ENCODE peak calls at places on chromosomes 4 and X, in four cellular contexts. S, G, W and Y are unnamed samples. For H3K4me1, the result is how much of the 10 kb centered on the place peaks cover.

GRCh38 chrX:55908685-55909212 is 191.2 kb downstream of the RRAGB start:
- DNase-seq in S (no peak), G (peak), W (no peak), Y (no peak)

GRCh38 chr4:74056858-74057562 is 18.5 kb upstream of the CXCL3 start:
- DNase-seq in S (no peak), G (peak), W (no peak), Y (no peak)

GRCh38 chr4:37561803-37562207 is 124.4 kb downstream of the RELL1 start:
- DNase-seq in S (no peak), G (peak), W (no peak), Y (no peak)

GRCh38 chrX:153970398-153971123 is 1.1 kb downstream of the HCFC1 start:
- DNase-seq in S (peak), G (peak), W (no peak), Y (no peak)

GRCh38 chrX:123202523-123202922 is 18.4 kb downstream of the GRIA3 start:
- DNase-seq in S (no peak), G (no peak), W (no peak), Y (no peak)

GRCh38 chrX:131910565-131910964 is 112.5 kb upstream of the STK26 start:
- DNase-seq in S (no peak), G (no peak), W (no peak), Y (no peak)

GRCh38 chr4:12679217-12679616 is 804.9 kb downstream of the RAB28 start:
- DNase-seq in S (no peak), G (peak), W (no peak), Y (no peak)

GRCh38 chr4:76226418-76226817 is 12.8 kb upstream of the SCARB2 start:
- DNase-seq in S (no peak), G (no peak), W (no peak), Y (no peak)

GRCh38 chr4:47640911-47641310 is 155.8 kb downstream of the ATP10D start:
- DNase-seq in S (no peak), G (no peak), W (no peak), Y (no peak)

GRCh38 chr4:101136373-101137370 is 210.7 kb downstream of the PPP3CA start:
- DNase-seq in S (no peak), G (peak), W (no peak), Y (no peak)
- H3K4me1 ChIP-seq in S (under half), G (under half), W (under half), Y (under half)

GRCh38 chr4:3531887-3532713 is at the start of gene LRPAP1:
- DNase-seq in S (peak), G (peak), W (peak), Y (peak)
- TF ChIP-seq POLR2A in S (peak), G (peak), W (peak), Y (no peak)

DNA sequence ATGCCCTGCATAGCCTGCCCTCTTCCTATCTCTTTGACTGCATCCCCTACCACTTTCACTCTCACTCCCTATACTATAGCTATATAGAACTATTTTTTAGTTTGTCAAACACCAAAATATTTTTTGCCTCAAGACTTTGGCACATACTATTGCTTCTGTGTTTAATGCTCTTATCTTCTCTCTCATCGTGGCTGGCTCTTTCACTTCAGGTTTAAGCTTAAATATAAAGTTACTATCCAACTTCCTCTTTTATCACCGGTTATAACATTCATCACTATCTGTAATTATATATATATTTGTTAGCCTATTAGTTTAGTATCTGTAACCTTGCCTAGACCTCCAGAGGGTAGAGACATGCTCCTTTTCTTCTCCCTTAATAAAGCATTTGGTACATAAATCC is 11.5 kb upstream of the HMGB2 start:
- DNase-seq in S (no peak), G (no peak), W (no peak), Y (no peak)
- H3K27ac ChIP-seq in S (no peak), G (no peak), W (no peak), Y (no peak)

GRCh38 chr4:931960-932712 is at the start of the genes GAK and TMEM175:
- DNase-seq in S (peak), G (peak), W (peak), Y (peak)
- H3K4me1 ChIP-seq in S (under half), G (under half), W (half or more), Y (under half)

DNA sequence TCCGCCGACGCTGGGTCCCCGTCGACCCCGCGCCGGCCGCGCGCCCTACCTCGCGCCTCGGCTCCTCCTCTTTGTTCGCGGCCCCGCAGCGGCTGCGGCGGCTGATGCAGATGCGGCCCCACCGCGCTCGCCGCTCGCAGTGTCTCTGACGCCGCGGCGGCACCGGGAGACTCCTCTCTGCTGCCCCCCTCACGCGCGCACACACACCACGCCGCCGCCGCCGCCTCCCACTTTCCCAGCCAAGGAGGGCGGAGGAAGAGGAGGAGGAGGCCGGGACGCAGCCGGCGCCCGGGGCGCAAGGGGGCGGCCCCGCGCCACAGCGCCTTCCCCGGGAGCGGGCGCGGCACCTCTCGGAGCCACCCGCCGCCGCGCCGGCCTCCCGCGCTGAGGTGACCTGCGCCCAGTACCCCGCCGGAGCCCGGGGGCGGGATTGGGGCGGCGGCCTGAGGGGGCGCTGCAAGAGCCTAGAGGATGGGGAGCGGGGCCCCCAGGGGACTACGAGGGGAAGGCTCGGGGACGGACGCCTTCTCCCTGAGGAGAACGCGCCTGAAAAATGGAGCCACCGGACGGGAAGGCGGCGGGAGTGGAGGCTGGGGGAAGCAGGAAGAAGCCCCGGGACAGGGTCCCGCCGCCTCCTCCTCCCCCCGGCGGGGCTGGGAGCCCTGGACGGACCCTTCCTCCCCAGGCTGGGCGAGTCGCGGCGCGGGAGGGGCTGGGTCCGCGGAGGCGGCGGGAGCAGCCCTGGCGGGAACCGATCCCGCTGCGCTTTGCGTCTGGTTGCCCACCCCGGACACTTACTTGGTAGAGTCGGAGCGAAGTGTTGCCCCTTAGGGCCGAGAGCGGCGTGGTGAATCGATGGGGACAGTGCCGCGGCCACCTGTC is at the start of gene SH3RF1:
- DNase-seq in S (peak), G (peak), W (peak), Y (peak)
- TF ChIP-seq POLR2A in S (peak), G (peak), W (peak), Y (no peak)

GRCh38 chr4:176354884-176355283 is 35.1 kb downstream of the SPCS3 start:
- DNase-seq in S (no peak), G (no peak), W (no peak), Y (no peak)

GRCh38 chr4:176358083-176358469 is 38.3 kb downstream of the SPCS3 start:
- DNase-seq in S (no peak), G (no peak), W (no peak), Y (no peak)

GRCh38 chr4:176359590-176359989 is 39.8 kb downstream of the SPCS3 start:
- DNase-seq in S (no peak), G (no peak), W (no peak), Y (no peak)

GRCh38 chr4:176360446-176360845 is 40.7 kb downstream of the SPCS3 start:
- DNase-seq in S (no peak), G (no peak), W (no peak), Y (no peak)

GRCh38 chr4:176357359-176358082 is 37.8 kb downstream of the SPCS3 start:
- DNase-seq in S (no peak), G (no peak), W (no peak), Y (no peak)
- H3K27ac ChIP-seq in S (no peak), G (no peak), W (no peak), Y (no peak)

GRCh38 chr4:87041142-87041541 is 106.3 kb downstream of the AFF1 start:
- DNase-seq in S (peak), G (no peak), W (no peak), Y (no peak)
- H3K4me1 ChIP-seq in S (under half), G (half or more), W (half or more), Y (half or more)

GRCh38 chrX:80335062-80335830 is 85.0 kb upstream of the TENT5D start:
- DNase-seq in S (peak), G (peak), W (no peak), Y (no peak)
- TF ChIP-seq POLR2A in S (no peak), G (peak), W (no peak), Y (no peak)